ENCODE peak calls at places on chromosomes 12 and 14, in eight cellular contexts. G is NCI-H2029, I is HFF-Myc, O is SK-MEL-5, J is uterus, L is fibroblast of mammary gland, S is NT2/D1, H is NCI-H1105. Q is an unnamed sample.

GRCh38 chr14:92984082-92984788 is 61.3 kb downstream of the CHGA start:
- DNase-seq in G (no peak), I (no peak), O (no peak), J (no peak), L (no peak), S (no peak), H (no peak), Q (no peak)

GRCh38 chr12:6047249-6048227 is 76.9 kb downstream of the VWF start:
- DNase-seq in G (no peak), I (no peak), O (no peak), J (no peak), L (peak; percentile 97), S (no peak), H (no peak), Q (no peak)

GRCh38 chr12:7748774-7749296 is 1.7 kb upstream of the CLEC4C start:
- DNase-seq in G (no peak), I (no peak), O (no peak), J (no peak), L (no peak), S (no peak), H (no peak), Q (no peak)

GRCh38 chr12:2662524-2662923 is 132.2 kb upstream of the FKBP4 start:
- DNase-seq in G (no peak), I (no peak), O (no peak), J (no peak), L (no peak), S (no peak), H (no peak), Q (no peak)

GRCh38 chr12:52949413-52950331 is 754 bp downstream of the KRT18 start:
- DNase-seq in G (peak; percentile 93), I (peak; percentile 94), O (no peak), J (peak; percentile 26), L (peak; percentile 68), S (no peak), H (no peak), Q (no peak)

GRCh38 chr14:38618514-38618913 is 362.6 kb upstream of the CLEC14A start:
- DNase-seq in G (no peak), I (no peak), O (peak; percentile 29), J (no peak), L (no peak), S (no peak), H (no peak), Q (no peak)

GRCh38 chr12:46933947-46934346 is 108.2 kb upstream of the SLC38A4 start:
- DNase-seq in G (no peak), I (peak; percentile 66), O (peak; percentile 65), J (no peak), L (peak; percentile 76), S (peak; percentile 25), H (peak; percentile 6), Q (no peak)

GRCh38 chr14:75479770-75480600 is 42.3 kb upstream of the BATF start:
- DNase-seq in G (no peak), I (no peak), O (no peak), J (no peak), L (no peak), S (peak; percentile 66), H (no peak), Q (peak; percentile 72)

GRCh38 chr14:52473557-52473956 is 78.7 kb downstream of the TXNDC16 start:
- DNase-seq in G (peak; percentile 7), I (no peak), O (peak; percentile 45), J (no peak), L (peak; percentile 73), S (peak; percentile 3), H (peak; percentile 29), Q (peak; percentile 10)

GRCh38 chr12:114799574-114800487 is 115.9 kb upstream of the TBX3 start:
- DNase-seq in G (no peak), I (no peak), O (peak; percentile 66), J (no peak), L (no peak), S (no peak), H (no peak), Q (no peak)

GRCh38 chr12:93050026-93050747 is 121.1 kb upstream of the EEA1 start:
- DNase-seq in G (no peak), I (no peak), O (peak; percentile 17), J (no peak), L (peak; percentile 46), S (no peak), H (no peak), Q (no peak)

GRCh38 chr12:131773582-131774221 is 54.5 kb upstream of the MMP17 start:
- DNase-seq in G (no peak), I (no peak), O (no peak), J (no peak), L (no peak), S (no peak), H (no peak), Q (peak; percentile 79)

GRCh38 chr12:109693653-109694224 is 19.9 kb upstream of the FAM222A start:
- DNase-seq in G (no peak), I (no peak), O (no peak), J (no peak), L (no peak), S (no peak), H (no peak), Q (no peak)

GRCh38 chr12:56334490-56334793 is 642 bp upstream of the PAN2 start:
- DNase-seq in G (no peak), I (no peak), O (no peak), J (no peak), L (no peak), S (no peak), H (no peak), Q (no peak)

GRCh38 chr12:75553398-75553797 is 42.0 kb upstream of the KRR1 start:
- DNase-seq in G (no peak), I (no peak), O (no peak), J (no peak), L (no peak), S (no peak), H (no peak), Q (no peak)

GRCh38 chr14:21723431-21724045 is 49.9 kb upstream of the OR4E1 start:
- DNase-seq in G (no peak), I (no peak), O (peak; percentile 70), J (no peak), L (peak; percentile 15), S (peak; percentile 46), H (no peak), Q (peak; percentile 8)

GRCh38 chr14:72017290-72017689 is 85.1 kb downstream of the RGS6 start:
- DNase-seq in G (no peak), I (no peak), O (no peak), J (no peak), L (no peak), S (no peak), H (no peak), Q (no peak)

GRCh38 chr12:55712700-55713415 is 3.0 kb upstream of the BLOC1S1 start:
- DNase-seq in G (no peak), I (no peak), O (no peak), J (no peak), L (no peak), S (no peak), H (no peak), Q (no peak)

GRCh38 chr14:63726499-63726898 is 1.4 kb downstream of the SGPP1 start:
- DNase-seq in G (no peak), I (no peak), O (no peak), J (no peak), L (no peak), S (no peak), H (no peak), Q (no peak)

GRCh38 chr12:70227911-70228310 is 15.3 kb upstream of the CNOT2 start:
- DNase-seq in G (peak; percentile 1), I (no peak), O (no peak), J (no peak), L (no peak), S (no peak), H (no peak), Q (no peak)